ENCODE peak calls at places on chromosomes 16 and 17, in nine cellular contexts. One of them, this sample, is unnamed.

GRCh38 chr16:64440421-64440831 is 681.4 kb downstream of the CDH11 start:
- DNase-seq in WERI-Rb-1: no peak
- DNase-seq in fibroblast of lung: peak; percentile 99
- DNase-seq in choroid plexus epithelial cell: peak; percentile 94
- DNase-seq in mammary epithelial cell: peak; percentile 47
- DNase-seq in H1: no peak
- DNase-seq in heart right ventricle: peak; percentile 7
- DNase-seq in thoracic aorta: no peak
- DNase-seq in transverse colon: no peak
- DNase-seq in this sample: peak; percentile 96

GRCh38 chr16:70418274-70418992 is 20.5 kb downstream of the ST3GAL2 start:
- DNase-seq in WERI-Rb-1: no peak
- DNase-seq in fibroblast of lung: no peak
- DNase-seq in choroid plexus epithelial cell: no peak
- DNase-seq in mammary epithelial cell: no peak
- DNase-seq in H1: no peak
- DNase-seq in heart right ventricle: no peak
- DNase-seq in thoracic aorta: no peak
- DNase-seq in transverse colon: no peak
- DNase-seq in this sample: no peak

GRCh38 chr17:79845601-79845949 is 6.3 kb upstream of the CBX4 start:
- DNase-seq in WERI-Rb-1: peak; percentile 54
- DNase-seq in fibroblast of lung: no peak
- DNase-seq in choroid plexus epithelial cell: no peak
- DNase-seq in mammary epithelial cell: no peak
- DNase-seq in H1: no peak
- DNase-seq in heart right ventricle: no peak
- DNase-seq in thoracic aorta: no peak
- DNase-seq in transverse colon: peak; percentile 57
- DNase-seq in this sample: no peak

GRCh38 chr17:63709110-63709509 is 9.2 kb upstream of the LIMD2 start:
- DNase-seq in WERI-Rb-1: no peak
- DNase-seq in fibroblast of lung: no peak
- DNase-seq in choroid plexus epithelial cell: no peak
- DNase-seq in mammary epithelial cell: no peak
- DNase-seq in H1: no peak
- DNase-seq in heart right ventricle: no peak
- DNase-seq in thoracic aorta: no peak
- DNase-seq in transverse colon: no peak
- DNase-seq in this sample: no peak

GRCh38 chr17:8518346-8518745 is 82.7 kb downstream of the NDEL1 start:
- DNase-seq in WERI-Rb-1: no peak
- DNase-seq in fibroblast of lung: no peak
- DNase-seq in choroid plexus epithelial cell: no peak
- DNase-seq in mammary epithelial cell: no peak
- DNase-seq in H1: no peak
- DNase-seq in heart right ventricle: no peak
- DNase-seq in thoracic aorta: no peak
- DNase-seq in transverse colon: no peak
- DNase-seq in this sample: no peak

GRCh38 chr17:45889579-45889978 is 4.8 kb upstream of the MAPT start:
- DNase-seq in WERI-Rb-1: peak; percentile 41
- DNase-seq in fibroblast of lung: no peak
- DNase-seq in choroid plexus epithelial cell: no peak
- DNase-seq in mammary epithelial cell: no peak
- DNase-seq in H1: no peak
- DNase-seq in heart right ventricle: no peak
- DNase-seq in thoracic aorta: no peak
- DNase-seq in transverse colon: no peak
- DNase-seq in this sample: no peak

GRCh38 chr17:39925282-39926134 is 1.9 kb downstream of the ORMDL3 start:
- DNase-seq in WERI-Rb-1: peak; percentile 48
- DNase-seq in fibroblast of lung: no peak
- DNase-seq in choroid plexus epithelial cell: no peak
- DNase-seq in mammary epithelial cell: no peak
- DNase-seq in H1: no peak
- DNase-seq in heart right ventricle: no peak
- DNase-seq in thoracic aorta: no peak
- DNase-seq in transverse colon: no peak
- DNase-seq in this sample: no peak

GRCh38 chr17:2689411-2690164 is 22.0 kb downstream of the CLUH start:
- DNase-seq in WERI-Rb-1: peak; percentile 69
- DNase-seq in fibroblast of lung: no peak
- DNase-seq in choroid plexus epithelial cell: no peak
- DNase-seq in mammary epithelial cell: no peak
- DNase-seq in H1: no peak
- DNase-seq in heart right ventricle: peak; percentile 5
- DNase-seq in thoracic aorta: no peak
- DNase-seq in transverse colon: no peak
- DNase-seq in this sample: no peak

GRCh38 chr16:88706288-88706964 is at the start of the genes CTU2 and RNF166:
- DNase-seq in WERI-Rb-1: peak; percentile 71
- DNase-seq in fibroblast of lung: peak; percentile 85
- DNase-seq in choroid plexus epithelial cell: peak; percentile 82
- DNase-seq in mammary epithelial cell: peak; percentile 82
- DNase-seq in H1: peak; percentile 53
- DNase-seq in heart right ventricle: peak; percentile 91
- DNase-seq in thoracic aorta: peak; percentile 39
- DNase-seq in transverse colon: peak; percentile 93
- DNase-seq in this sample: peak; percentile 88

GRCh38 chr17:57806083-57806830 is 43.6 kb downstream of the MRPS23 start:
- DNase-seq in WERI-Rb-1: peak; percentile 77
- DNase-seq in fibroblast of lung: no peak
- DNase-seq in choroid plexus epithelial cell: no peak
- DNase-seq in mammary epithelial cell: no peak
- DNase-seq in H1: no peak
- DNase-seq in heart right ventricle: no peak
- DNase-seq in thoracic aorta: no peak
- DNase-seq in transverse colon: no peak
- DNase-seq in this sample: no peak

GRCh38 chr17:73089918-73090317 is 2.6 kb downstream of the SLC39A11 start:
- DNase-seq in WERI-Rb-1: no peak
- DNase-seq in fibroblast of lung: no peak
- DNase-seq in choroid plexus epithelial cell: no peak
- DNase-seq in mammary epithelial cell: no peak
- DNase-seq in H1: no peak
- DNase-seq in heart right ventricle: no peak
- DNase-seq in thoracic aorta: no peak
- DNase-seq in transverse colon: no peak
- DNase-seq in this sample: no peak

GRCh38 chr17:19338031-19338990 is 24.2 kb downstream of the B9D1 start:
- DNase-seq in WERI-Rb-1: peak; percentile 68
- DNase-seq in fibroblast of lung: peak; percentile 21
- DNase-seq in choroid plexus epithelial cell: peak; percentile 52
- DNase-seq in mammary epithelial cell: peak; percentile 50
- DNase-seq in H1: peak; percentile 47
- DNase-seq in heart right ventricle: peak; percentile 67
- DNase-seq in thoracic aorta: no peak
- DNase-seq in transverse colon: peak; percentile 73
- DNase-seq in this sample: peak; percentile 59

GRCh38 chr16:15966420-15967222 is 17.2 kb downstream of the ABCC1 start:
- DNase-seq in WERI-Rb-1: no peak
- DNase-seq in fibroblast of lung: peak; percentile 92
- DNase-seq in choroid plexus epithelial cell: peak; percentile 61
- DNase-seq in mammary epithelial cell: peak; percentile 85
- DNase-seq in H1: no peak
- DNase-seq in heart right ventricle: no peak
- DNase-seq in thoracic aorta: no peak
- DNase-seq in transverse colon: no peak
- DNase-seq in this sample: peak; percentile 60

GRCh38 chr17:57643062-57643461 is 102.0 kb downstream of the CCDC182 start:
- DNase-seq in WERI-Rb-1: no peak
- DNase-seq in fibroblast of lung: no peak
- DNase-seq in choroid plexus epithelial cell: no peak
- DNase-seq in mammary epithelial cell: no peak
- DNase-seq in H1: no peak
- DNase-seq in heart right ventricle: no peak
- DNase-seq in thoracic aorta: no peak
- DNase-seq in transverse colon: no peak
- DNase-seq in this sample: no peak

GRCh38 chr17:64232466-64233262 is 30.4 kb downstream of the TEX2 start:
- DNase-seq in WERI-Rb-1: no peak
- DNase-seq in fibroblast of lung: no peak
- DNase-seq in choroid plexus epithelial cell: no peak
- DNase-seq in mammary epithelial cell: no peak
- DNase-seq in H1: no peak
- DNase-seq in heart right ventricle: no peak
- DNase-seq in thoracic aorta: no peak
- DNase-seq in transverse colon: no peak
- DNase-seq in this sample: no peak

GRCh38 chr16:8138666-8139065 is 451.6 kb downstream of the TMEM114 start:
- DNase-seq in WERI-Rb-1: no peak
- DNase-seq in fibroblast of lung: no peak
- DNase-seq in choroid plexus epithelial cell: no peak
- DNase-seq in mammary epithelial cell: no peak
- DNase-seq in H1: no peak
- DNase-seq in heart right ventricle: no peak
- DNase-seq in thoracic aorta: no peak
- DNase-seq in transverse colon: no peak
- DNase-seq in this sample: no peak

GRCh38 chr16:88743693-88744519 is 37.6 kb downstream of the CTU2 start:
- DNase-seq in WERI-Rb-1: peak; percentile 59
- DNase-seq in fibroblast of lung: peak; percentile 43
- DNase-seq in choroid plexus epithelial cell: peak; percentile 67
- DNase-seq in mammary epithelial cell: peak; percentile 39
- DNase-seq in H1: peak; percentile 39
- DNase-seq in heart right ventricle: peak; percentile 78
- DNase-seq in thoracic aorta: peak; percentile 26
- DNase-seq in transverse colon: peak; percentile 87
- DNase-seq in this sample: peak; percentile 73

GRCh38 chr17:27569257-27569722 is 61.7 kb upstream of the LGALS9 start:
- DNase-seq in WERI-Rb-1: peak; percentile 71
- DNase-seq in fibroblast of lung: no peak
- DNase-seq in choroid plexus epithelial cell: no peak
- DNase-seq in mammary epithelial cell: no peak
- DNase-seq in H1: peak; percentile 51
- DNase-seq in heart right ventricle: no peak
- DNase-seq in thoracic aorta: no peak
- DNase-seq in transverse colon: no peak
- DNase-seq in this sample: no peak

GRCh38 chr17:14060706-14061105 is 8.6 kb upstream of the COX10 start:
- DNase-seq in WERI-Rb-1: no peak
- DNase-seq in fibroblast of lung: no peak
- DNase-seq in choroid plexus epithelial cell: no peak
- DNase-seq in mammary epithelial cell: no peak
- DNase-seq in H1: no peak
- DNase-seq in heart right ventricle: no peak
- DNase-seq in thoracic aorta: no peak
- DNase-seq in transverse colon: no peak
- DNase-seq in this sample: no peak

DNA sequence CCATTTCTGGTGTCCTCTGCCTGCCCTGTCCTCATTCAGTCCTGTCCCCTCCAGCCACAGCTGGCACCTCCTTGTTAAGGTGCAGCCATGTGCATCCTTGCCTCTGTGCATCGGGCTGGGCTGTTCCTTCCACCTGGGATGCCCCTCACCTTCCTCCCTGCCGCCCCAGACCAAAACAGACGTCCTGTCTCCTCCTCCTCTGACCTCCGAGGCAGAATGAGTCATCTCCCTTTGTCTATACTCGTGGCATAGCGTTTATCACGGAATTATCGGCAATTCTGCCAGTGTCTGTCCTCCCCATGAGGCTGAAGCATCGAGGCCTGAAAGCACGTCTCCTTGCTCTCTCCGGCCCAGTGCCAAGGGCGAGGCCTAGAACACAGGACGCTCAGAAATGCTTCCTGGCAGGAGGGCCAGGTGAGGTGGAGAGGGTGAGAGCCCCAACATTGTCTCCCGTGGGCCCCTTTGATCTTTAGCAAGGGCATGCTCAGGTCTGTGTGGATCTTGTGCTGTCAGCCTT is 4.6 kb downstream of the RAI1 start:
- DNase-seq in WERI-Rb-1: no peak
- DNase-seq in fibroblast of lung: peak; percentile 81
- DNase-seq in choroid plexus epithelial cell: peak; percentile 73
- DNase-seq in mammary epithelial cell: peak; percentile 91
- DNase-seq in H1: no peak
- DNase-seq in heart right ventricle: no peak
- DNase-seq in thoracic aorta: no peak
- DNase-seq in transverse colon: peak; percentile 79
- DNase-seq in this sample: peak; percentile 70
- H3K4me3 ChIP-seq in WERI-Rb-1: no peak overlapping the region
- H3K4me3 ChIP-seq in fibroblast of lung: no peak overlapping the region
- H3K4me3 ChIP-seq in choroid plexus epithelial cell: no peak overlapping the region
- H3K4me3 ChIP-seq in mammary epithelial cell: peak overlapping the region; percentile 59
- H3K4me3 ChIP-seq in H1: no peak overlapping the region
- H3K4me3 ChIP-seq in heart right ventricle: peak overlapping the region; percentile 12
- H3K4me3 ChIP-seq in thoracic aorta: no peak overlapping the region
- H3K4me3 ChIP-seq in transverse colon: no peak overlapping the region
- H3K4me3 ChIP-seq in this sample: no peak overlapping the region

DNA sequence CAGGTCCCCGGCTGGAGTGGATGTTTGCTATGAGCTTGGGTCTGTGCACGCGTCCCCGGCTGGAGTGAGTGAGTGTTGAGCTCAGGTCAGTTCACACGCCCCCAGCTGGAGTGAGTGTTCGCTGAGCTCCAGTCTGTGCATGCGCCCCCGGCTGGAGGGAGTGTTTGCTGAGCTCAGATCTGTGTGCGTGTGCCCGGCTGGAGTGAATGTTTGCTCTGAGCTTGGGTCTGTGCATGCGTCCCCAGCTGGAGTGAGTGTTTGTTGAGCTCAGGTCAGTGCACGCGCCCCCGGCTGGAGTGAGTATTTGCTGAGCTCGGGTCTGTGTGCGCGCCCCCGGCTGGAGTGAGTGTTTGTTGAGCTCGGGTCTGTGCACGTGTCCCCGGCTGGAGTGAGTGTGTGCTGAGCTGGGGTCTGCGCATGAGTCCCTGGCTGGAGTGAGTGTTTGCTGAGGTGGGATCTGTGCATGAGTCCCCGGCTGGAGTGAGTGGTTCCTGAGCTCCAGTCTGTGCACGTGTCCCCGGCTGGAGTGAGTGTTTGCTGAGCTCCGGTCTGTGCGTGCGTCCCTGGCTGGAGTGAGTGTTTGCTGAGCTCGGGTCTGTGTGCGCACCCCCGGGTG is 284.2 kb downstream of the SNX29 start:
- DNase-seq in WERI-Rb-1: peak; percentile 61
- DNase-seq in fibroblast of lung: no peak
- DNase-seq in choroid plexus epithelial cell: peak; percentile 82
- DNase-seq in mammary epithelial cell: no peak
- DNase-seq in H1: no peak
- DNase-seq in heart right ventricle: peak; percentile 28
- DNase-seq in thoracic aorta: no peak
- DNase-seq in transverse colon: no peak
- DNase-seq in this sample: peak; percentile 31
- TF ChIP-seq CTCF in WERI-Rb-1: peak; percentile 62
- TF ChIP-seq CTCF in fibroblast of lung: peak; percentile 36
- TF ChIP-seq CTCF in choroid plexus epithelial cell: peak; percentile 53
- TF ChIP-seq CTCF in mammary epithelial cell: no peak
- TF ChIP-seq CTCF in H1: peak; percentile 79
- TF ChIP-seq CTCF in heart right ventricle: peak; percentile 7
- TF ChIP-seq CTCF in thoracic aorta: no peak
- TF ChIP-seq CTCF in transverse colon: no peak
- TF ChIP-seq CTCF in this sample: peak; percentile 6

GRCh38 chr16:24996731-24997130 is 18.4 kb downstream of the ARHGAP17 start:
- DNase-seq in WERI-Rb-1: no peak
- DNase-seq in fibroblast of lung: no peak
- DNase-seq in choroid plexus epithelial cell: no peak
- DNase-seq in mammary epithelial cell: no peak
- DNase-seq in H1: no peak
- DNase-seq in heart right ventricle: no peak
- DNase-seq in thoracic aorta: no peak
- DNase-seq in transverse colon: no peak
- DNase-seq in this sample: no peak
- H3K4me3 ChIP-seq in WERI-Rb-1: no peak overlapping the region
- H3K4me3 ChIP-seq in fibroblast of lung: no peak overlapping the region
- H3K4me3 ChIP-seq in choroid plexus epithelial cell: no peak overlapping the region
- H3K4me3 ChIP-seq in mammary epithelial cell: no peak overlapping the region
- H3K4me3 ChIP-seq in H1: no peak overlapping the region
- H3K4me3 ChIP-seq in heart right ventricle: no peak overlapping the region
- H3K4me3 ChIP-seq in thoracic aorta: no peak overlapping the region
- H3K4me3 ChIP-seq in transverse colon: no peak overlapping the region
- H3K4me3 ChIP-seq in this sample: no peak overlapping the region

GRCh38 chr17:67993153-67993997 is 2.9 kb downstream of the C17orf58 start:
- DNase-seq in WERI-Rb-1: peak; percentile 88
- DNase-seq in fibroblast of lung: peak; percentile 82
- DNase-seq in choroid plexus epithelial cell: peak; percentile 81
- DNase-seq in mammary epithelial cell: peak; percentile 73
- DNase-seq in H1: no peak
- DNase-seq in heart right ventricle: peak; percentile 82
- DNase-seq in thoracic aorta: peak; percentile 19
- DNase-seq in transverse colon: peak; percentile 85
- DNase-seq in this sample: peak; percentile 85
- TF ChIP-seq CTCF in WERI-Rb-1: no peak
- TF ChIP-seq CTCF in fibroblast of lung: peak; percentile 3
- TF ChIP-seq CTCF in choroid plexus epithelial cell: no peak
- TF ChIP-seq CTCF in mammary epithelial cell: no peak
- TF ChIP-seq CTCF in H1: no peak
- TF ChIP-seq CTCF in heart right ventricle: peak; percentile 19
- TF ChIP-seq CTCF in thoracic aorta: no peak
- TF ChIP-seq CTCF in transverse colon: no peak
- TF ChIP-seq CTCF in this sample: no peak

This sample was measured in fibroblast of pulmonary artery.